ENCODE peak calls at places on chromosomes 1 and 21, in six cellular contexts. One of them, this sample, is unnamed.

GRCh38 chr1:179976970-179977651 is 22.5 kb downstream of the CEP350 start:
- DNase-seq in OCI-M1: no peak
- DNase-seq in DMS153: no peak
- DNase-seq in germinal center: no peak
- DNase-seq in posterior vena cava: no peak
- DNase-seq in T-helper 17 cell: no peak
- DNase-seq in this sample: no peak

GRCh38 chr21:15826147-15826780 is 96.5 kb downstream of the USP25 start:
- DNase-seq in posterior vena cava: no peak
- DNase-seq in germinal center: peak; percentile 8
- DNase-seq in DMS153: no peak
- DNase-seq in OCI-M1: peak; percentile 70
- DNase-seq in T-helper 17 cell: no peak
- DNase-seq in this sample: peak; percentile 42

GRCh38 chr21:31284797-31285397 is 59.2 kb downstream of the TIAM1 start:
- DNase-seq in germinal center: no peak
- DNase-seq in posterior vena cava: no peak
- DNase-seq in DMS153: no peak
- DNase-seq in OCI-M1: no peak
- DNase-seq in T-helper 17 cell: no peak
- DNase-seq in this sample: no peak

GRCh38 chr1:39098569-39099250 is 72.6 kb downstream of the NDUFS5 start:
- DNase-seq in DMS153: peak; percentile 90
- DNase-seq in T-helper 17 cell: peak; percentile 45
- DNase-seq in germinal center: peak; percentile 83
- DNase-seq in posterior vena cava: peak; percentile 90
- DNase-seq in OCI-M1: peak; percentile 85
- DNase-seq in this sample: peak; percentile 85

GRCh38 chr1:22257286-22258275 is 114.7 kb upstream of the WNT4 start:
- DNase-seq in T-helper 17 cell: no peak
- DNase-seq in OCI-M1: no peak
- DNase-seq in germinal center: no peak
- DNase-seq in posterior vena cava: no peak
- DNase-seq in DMS153: peak; percentile 73
- DNase-seq in this sample: no peak

GRCh38 chr1:54370287-54371003 is 35.7 kb downstream of the SSBP3 start:
- DNase-seq in OCI-M1: no peak
- DNase-seq in T-helper 17 cell: no peak
- DNase-seq in DMS153: no peak
- DNase-seq in germinal center: no peak
- DNase-seq in posterior vena cava: no peak
- DNase-seq in this sample: no peak

GRCh38 chr1:164092603-164093353 is 466.2 kb upstream of the PBX1 start:
- DNase-seq in T-helper 17 cell: no peak
- DNase-seq in DMS153: no peak
- DNase-seq in posterior vena cava: no peak
- DNase-seq in germinal center: no peak
- DNase-seq in OCI-M1: peak; percentile 39
- DNase-seq in this sample: peak; percentile 28

GRCh38 chr1:209652873-209653401 is 712 bp upstream of the LAMB3 start:
- DNase-seq in T-helper 17 cell: no peak
- DNase-seq in germinal center: no peak
- DNase-seq in posterior vena cava: no peak
- DNase-seq in OCI-M1: peak; percentile 40
- DNase-seq in DMS153: peak; percentile 95
- DNase-seq in this sample: peak; percentile 99

GRCh38 chr1:10829067-10829818 is 32.8 kb upstream of the CASZ1 start:
- DNase-seq in posterior vena cava: no peak
- DNase-seq in germinal center: no peak
- DNase-seq in DMS153: no peak
- DNase-seq in T-helper 17 cell: no peak
- DNase-seq in OCI-M1: no peak
- DNase-seq in this sample: no peak

GRCh38 chr1:207863893-207864535 is 46.9 kb downstream of the CD34 start:
- DNase-seq in OCI-M1: no peak
- DNase-seq in DMS153: no peak
- DNase-seq in germinal center: peak; percentile 42
- DNase-seq in T-helper 17 cell: no peak
- DNase-seq in posterior vena cava: no peak
- DNase-seq in this sample: peak; percentile 11

GRCh38 chr1:248822148-248823032 is 3.3 kb downstream of the SH3BP5L start:
- DNase-seq in T-helper 17 cell: no peak
- DNase-seq in OCI-M1: no peak
- DNase-seq in DMS153: no peak
- DNase-seq in germinal center: peak; percentile 41
- DNase-seq in posterior vena cava: no peak
- DNase-seq in this sample: no peak

GRCh38 chr21:27513016-27513415 is 546.1 kb upstream of the ADAMTS5 start:
- DNase-seq in T-helper 17 cell: no peak
- DNase-seq in DMS153: no peak
- DNase-seq in posterior vena cava: no peak
- DNase-seq in germinal center: no peak
- DNase-seq in OCI-M1: no peak
- DNase-seq in this sample: no peak

GRCh38 chr1:205568135-205568468 is 63.6 kb downstream of the CDK18 start:
- DNase-seq in germinal center: no peak
- DNase-seq in T-helper 17 cell: no peak
- DNase-seq in OCI-M1: no peak
- DNase-seq in posterior vena cava: peak; percentile 42
- DNase-seq in DMS153: no peak
- DNase-seq in this sample: no peak

GRCh38 chr1:225923381-225923691 is 714 bp downstream of the PYCR2 start:
- DNase-seq in T-helper 17 cell: no peak
- DNase-seq in DMS153: no peak
- DNase-seq in posterior vena cava: no peak
- DNase-seq in OCI-M1: no peak
- DNase-seq in germinal center: no peak
- DNase-seq in this sample: no peak

GRCh38 chr1:22107126-22107525 is 35.8 kb downstream of the WNT4 start:
- DNase-seq in DMS153: no peak
- DNase-seq in germinal center: no peak
- DNase-seq in OCI-M1: no peak
- DNase-seq in T-helper 17 cell: no peak
- DNase-seq in posterior vena cava: no peak
- DNase-seq in this sample: no peak

GRCh38 chr1:27973771-27974452 is 14.1 kb downstream of the XKR8 start:
- DNase-seq in germinal center: no peak
- DNase-seq in DMS153: no peak
- DNase-seq in T-helper 17 cell: no peak
- DNase-seq in posterior vena cava: no peak
- DNase-seq in OCI-M1: no peak
- DNase-seq in this sample: no peak

GRCh38 chr1:226217273-226217672 is 6.2 kb upstream of the MIXL1 start:
- DNase-seq in DMS153: no peak
- DNase-seq in posterior vena cava: no peak
- DNase-seq in OCI-M1: no peak
- DNase-seq in T-helper 17 cell: no peak
- DNase-seq in germinal center: no peak
- DNase-seq in this sample: no peak

GRCh38 chr1:101975371-101975770 is 21.4 kb downstream of the OLFM3 start:
- DNase-seq in germinal center: no peak
- DNase-seq in T-helper 17 cell: no peak
- DNase-seq in posterior vena cava: no peak
- DNase-seq in DMS153: no peak
- DNase-seq in OCI-M1: no peak
- DNase-seq in this sample: no peak

GRCh38 chr1:7636801-7637526 is 134.1 kb upstream of the VAMP3 start:
- DNase-seq in posterior vena cava: no peak
- DNase-seq in T-helper 17 cell: no peak
- DNase-seq in DMS153: no peak
- DNase-seq in germinal center: no peak
- DNase-seq in OCI-M1: no peak
- DNase-seq in this sample: no peak

GRCh38 chr1:199122532-199123311 is 483.9 kb downstream of the PTPRC start:
- DNase-seq in germinal center: no peak
- DNase-seq in OCI-M1: no peak
- DNase-seq in T-helper 17 cell: no peak
- DNase-seq in DMS153: no peak
- DNase-seq in posterior vena cava: no peak
- DNase-seq in this sample: no peak

GRCh38 chr1:156492591-156493080 is 7.9 kb downstream of the MEF2D start:
- DNase-seq in T-helper 17 cell: no peak
- DNase-seq in OCI-M1: peak; percentile 93
- DNase-seq in DMS153: no peak
- DNase-seq in germinal center: peak; percentile 86
- DNase-seq in posterior vena cava: no peak
- DNase-seq in this sample: peak; percentile 92

GRCh38 chr1:10057305-10057704 is 24.5 kb downstream of the UBE4B start:
- DNase-seq in T-helper 17 cell: no peak
- DNase-seq in OCI-M1: no peak
- DNase-seq in DMS153: no peak
- DNase-seq in posterior vena cava: no peak
- DNase-seq in germinal center: no peak
- DNase-seq in this sample: no peak

GRCh38 chr1:206941766-206942418 is 4.4 kb downstream of the PIGR start:
- DNase-seq in posterior vena cava: no peak
- DNase-seq in OCI-M1: peak; percentile 73
- DNase-seq in germinal center: no peak
- DNase-seq in DMS153: no peak
- DNase-seq in T-helper 17 cell: no peak
- DNase-seq in this sample: no peak